ENCODE peak calls at places on chromosome 9, in ten cellular contexts. One of them, this sample, is unnamed.

GRCh38 chr9:105332471-105332870 is 88.0 kb downstream of the SLC44A1 start:
- DNase-seq in pancreas: no peak
- DNase-seq in nephron progenitor cell: no peak
- DNase-seq in fibroblast of the aortic adventitia: peak
- DNase-seq in amniotic epithelial cell: peak
- DNase-seq in iPS-NIHi11: no peak
- DNase-seq in activated CD8-positive, alpha-beta memory T cell treated with anti-CD3 and anti-CD28 coated beads for 1 hour: no peak
- DNase-seq in ELR: peak
- DNase-seq in SW480: no peak
- DNase-seq in fibroblast of pulmonary artery: peak
- DNase-seq in this sample: no peak

GRCh38 chr9:3014164-3014563 is 170.3 kb upstream of the PUM3 start:
- DNase-seq in pancreas: no peak
- DNase-seq in nephron progenitor cell: no peak
- DNase-seq in fibroblast of the aortic adventitia: no peak
- DNase-seq in amniotic epithelial cell: no peak
- DNase-seq in iPS-NIHi11: no peak
- DNase-seq in activated CD8-positive, alpha-beta memory T cell treated with anti-CD3 and anti-CD28 coated beads for 1 hour: no peak
- DNase-seq in ELR: no peak
- DNase-seq in SW480: no peak
- DNase-seq in fibroblast of pulmonary artery: no peak
- DNase-seq in this sample: no peak

GRCh38 chr9:126621919-126622735 is 8.4 kb downstream of the LMX1B start:
- DNase-seq in pancreas: peak
- DNase-seq in nephron progenitor cell: peak
- DNase-seq in fibroblast of the aortic adventitia: no peak
- DNase-seq in amniotic epithelial cell: no peak
- DNase-seq in iPS-NIHi11: no peak
- DNase-seq in activated CD8-positive, alpha-beta memory T cell treated with anti-CD3 and anti-CD28 coated beads for 1 hour: no peak
- DNase-seq in ELR: no peak
- DNase-seq in SW480: no peak
- DNase-seq in fibroblast of pulmonary artery: no peak
- DNase-seq in this sample: no peak

GRCh38 chr9:134625361-134626140 is 16.1 kb upstream of the COL5A1 start:
- DNase-seq in pancreas: no peak
- DNase-seq in nephron progenitor cell: no peak
- DNase-seq in fibroblast of the aortic adventitia: peak
- DNase-seq in amniotic epithelial cell: peak
- DNase-seq in iPS-NIHi11: no peak
- DNase-seq in activated CD8-positive, alpha-beta memory T cell treated with anti-CD3 and anti-CD28 coated beads for 1 hour: no peak
- DNase-seq in ELR: peak
- DNase-seq in SW480: no peak
- DNase-seq in fibroblast of pulmonary artery: peak
- DNase-seq in this sample: no peak

GRCh38 chr9:137063311-137064026 is 6.9 kb downstream of the SAPCD2 start:
- DNase-seq in pancreas: peak
- DNase-seq in nephron progenitor cell: no peak
- DNase-seq in fibroblast of the aortic adventitia: no peak
- DNase-seq in amniotic epithelial cell: no peak
- DNase-seq in iPS-NIHi11: no peak
- DNase-seq in activated CD8-positive, alpha-beta memory T cell treated with anti-CD3 and anti-CD28 coated beads for 1 hour: no peak
- DNase-seq in ELR: no peak
- DNase-seq in SW480: no peak
- DNase-seq in fibroblast of pulmonary artery: no peak
- DNase-seq in this sample: no peak

GRCh38 chr9:114065304-114065703 is 12.8 kb downstream of the AMBP start:
- DNase-seq in pancreas: no peak
- DNase-seq in nephron progenitor cell: no peak
- DNase-seq in fibroblast of the aortic adventitia: no peak
- DNase-seq in amniotic epithelial cell: no peak
- DNase-seq in iPS-NIHi11: no peak
- DNase-seq in activated CD8-positive, alpha-beta memory T cell treated with anti-CD3 and anti-CD28 coated beads for 1 hour: no peak
- DNase-seq in ELR: no peak
- DNase-seq in SW480: no peak
- DNase-seq in fibroblast of pulmonary artery: no peak
- DNase-seq in this sample: no peak

GRCh38 chr9:131552030-131552429 is 6.7 kb downstream of the PRRT1B start:
- DNase-seq in pancreas: no peak
- DNase-seq in nephron progenitor cell: no peak
- DNase-seq in fibroblast of the aortic adventitia: no peak
- DNase-seq in amniotic epithelial cell: no peak
- DNase-seq in iPS-NIHi11: no peak
- DNase-seq in activated CD8-positive, alpha-beta memory T cell treated with anti-CD3 and anti-CD28 coated beads for 1 hour: no peak
- DNase-seq in ELR: no peak
- DNase-seq in SW480: no peak
- DNase-seq in fibroblast of pulmonary artery: no peak
- DNase-seq in this sample: no peak

GRCh38 chr9:130143974-130144373 is 28.2 kb upstream of the NCS1 start:
- DNase-seq in pancreas: no peak
- DNase-seq in nephron progenitor cell: no peak
- DNase-seq in fibroblast of the aortic adventitia: peak
- DNase-seq in amniotic epithelial cell: peak
- DNase-seq in iPS-NIHi11: no peak
- DNase-seq in activated CD8-positive, alpha-beta memory T cell treated with anti-CD3 and anti-CD28 coated beads for 1 hour: no peak
- DNase-seq in ELR: no peak
- DNase-seq in SW480: no peak
- DNase-seq in fibroblast of pulmonary artery: peak
- DNase-seq in this sample: no peak

GRCh38 chr9:99749641-99750040 is 72.0 kb upstream of the NR4A3 start:
- DNase-seq in pancreas: no peak
- DNase-seq in nephron progenitor cell: no peak
- DNase-seq in fibroblast of the aortic adventitia: no peak
- DNase-seq in amniotic epithelial cell: no peak
- DNase-seq in iPS-NIHi11: no peak
- DNase-seq in activated CD8-positive, alpha-beta memory T cell treated with anti-CD3 and anti-CD28 coated beads for 1 hour: no peak
- DNase-seq in ELR: no peak
- DNase-seq in SW480: no peak
- DNase-seq in fibroblast of pulmonary artery: no peak
- DNase-seq in this sample: no peak

GRCh38 chr9:122370869-122371467 is at the start of gene PTGS1:
- DNase-seq in pancreas: peak
- DNase-seq in nephron progenitor cell: peak
- DNase-seq in fibroblast of the aortic adventitia: no peak
- DNase-seq in amniotic epithelial cell: no peak
- DNase-seq in iPS-NIHi11: peak
- DNase-seq in activated CD8-positive, alpha-beta memory T cell treated with anti-CD3 and anti-CD28 coated beads for 1 hour: no peak
- DNase-seq in ELR: peak
- DNase-seq in SW480: peak
- DNase-seq in fibroblast of pulmonary artery: peak
- DNase-seq in this sample: peak

GRCh38 chr9:8329561-8330283 is 530.1 kb upstream of the DMAC1 start:
- DNase-seq in pancreas: no peak
- DNase-seq in nephron progenitor cell: no peak
- DNase-seq in fibroblast of the aortic adventitia: no peak
- DNase-seq in amniotic epithelial cell: no peak
- DNase-seq in iPS-NIHi11: peak
- DNase-seq in activated CD8-positive, alpha-beta memory T cell treated with anti-CD3 and anti-CD28 coated beads for 1 hour: no peak
- DNase-seq in ELR: no peak
- DNase-seq in SW480: no peak
- DNase-seq in fibroblast of pulmonary artery: no peak
- DNase-seq in this sample: peak

GRCh38 chr9:111236337-111236736 is 93.7 kb downstream of the OR2K2 start:
- DNase-seq in pancreas: no peak
- DNase-seq in nephron progenitor cell: no peak
- DNase-seq in fibroblast of the aortic adventitia: peak
- DNase-seq in amniotic epithelial cell: no peak
- DNase-seq in iPS-NIHi11: no peak
- DNase-seq in activated CD8-positive, alpha-beta memory T cell treated with anti-CD3 and anti-CD28 coated beads for 1 hour: no peak
- DNase-seq in ELR: no peak
- DNase-seq in SW480: no peak
- DNase-seq in fibroblast of pulmonary artery: no peak
- DNase-seq in this sample: no peak

GRCh38 chr9:132973713-132974112 is 4.8 kb upstream of the GFI1B start:
- DNase-seq in pancreas: no peak
- DNase-seq in nephron progenitor cell: no peak
- DNase-seq in fibroblast of the aortic adventitia: peak
- DNase-seq in amniotic epithelial cell: peak
- DNase-seq in iPS-NIHi11: no peak
- DNase-seq in activated CD8-positive, alpha-beta memory T cell treated with anti-CD3 and anti-CD28 coated beads for 1 hour: no peak
- DNase-seq in ELR: peak
- DNase-seq in SW480: peak
- DNase-seq in fibroblast of pulmonary artery: peak
- DNase-seq in this sample: no peak

GRCh38 chr9:97526895-97527575 is 25.6 kb downstream of the TMOD1 start:
- DNase-seq in pancreas: no peak
- DNase-seq in nephron progenitor cell: no peak
- DNase-seq in fibroblast of the aortic adventitia: no peak
- DNase-seq in amniotic epithelial cell: no peak
- DNase-seq in iPS-NIHi11: no peak
- DNase-seq in activated CD8-positive, alpha-beta memory T cell treated with anti-CD3 and anti-CD28 coated beads for 1 hour: no peak
- DNase-seq in ELR: no peak
- DNase-seq in SW480: no peak
- DNase-seq in fibroblast of pulmonary artery: no peak
- DNase-seq in this sample: no peak

GRCh38 chr9:123129411-123129810 is 95.9 kb downstream of the GPR21 start:
- DNase-seq in pancreas: no peak
- DNase-seq in nephron progenitor cell: no peak
- DNase-seq in fibroblast of the aortic adventitia: no peak
- DNase-seq in amniotic epithelial cell: no peak
- DNase-seq in iPS-NIHi11: no peak
- DNase-seq in activated CD8-positive, alpha-beta memory T cell treated with anti-CD3 and anti-CD28 coated beads for 1 hour: no peak
- DNase-seq in ELR: no peak
- DNase-seq in SW480: no peak
- DNase-seq in fibroblast of pulmonary artery: no peak
- DNase-seq in this sample: no peak

GRCh38 chr9:131346559-131346958 is 47.3 kb upstream of the PRRC2B start:
- DNase-seq in pancreas: no peak
- DNase-seq in nephron progenitor cell: no peak
- DNase-seq in fibroblast of the aortic adventitia: no peak
- DNase-seq in amniotic epithelial cell: no peak
- DNase-seq in iPS-NIHi11: no peak
- DNase-seq in activated CD8-positive, alpha-beta memory T cell treated with anti-CD3 and anti-CD28 coated beads for 1 hour: no peak
- DNase-seq in ELR: no peak
- DNase-seq in SW480: no peak
- DNase-seq in fibroblast of pulmonary artery: no peak
- DNase-seq in this sample: no peak

GRCh38 chr9:27151693-27152397 is 42.8 kb downstream of the TEK start:
- DNase-seq in pancreas: no peak
- DNase-seq in nephron progenitor cell: no peak
- DNase-seq in fibroblast of the aortic adventitia: peak
- DNase-seq in amniotic epithelial cell: peak
- DNase-seq in iPS-NIHi11: no peak
- DNase-seq in activated CD8-positive, alpha-beta memory T cell treated with anti-CD3 and anti-CD28 coated beads for 1 hour: no peak
- DNase-seq in ELR: peak
- DNase-seq in SW480: no peak
- DNase-seq in fibroblast of pulmonary artery: peak
- DNase-seq in this sample: no peak

This sample was measured in stomach.